ENCODE peak calls at places on chromosome 9, in six cellular contexts. Y, I, U, R, B and V are unnamed samples.

GRCh38 chr9:16023466-16023865 is 470.6 kb downstream of the CCDC171 start:
- DNase-seq in U (no peak), Y (no peak), B (no peak), I (no peak), R (no peak), V (no peak)

GRCh38 chr9:69442486-69442885 is 117.5 kb downstream of the ENTREP1 start:
- DNase-seq in R (no peak), U (no peak), B (no peak), Y (no peak), I (no peak), V (no peak)

GRCh38 chr9:18863821-18864220 is 169.2 kb downstream of the SAXO1 start:
- DNase-seq in I (no peak), U (no peak), B (no peak), R (no peak), Y (no peak), V (no peak)

GRCh38 chr9:133686642-133687575 is 50.7 kb downstream of the DBH start:
- DNase-seq in U (no peak), R (no peak), I (no peak), Y (no peak), B (no peak), V (no peak)

GRCh38 chr9:69085523-69086283 is 50.2 kb downstream of the FXN start:
- DNase-seq in R (no peak), B (no peak), U (peak; percentile 13), Y (peak; percentile 53), I (no peak), V (no peak)

GRCh38 chr9:91341749-91342148 is 20.0 kb downstream of the AUH start:
- DNase-seq in B (no peak), U (no peak), R (no peak), Y (no peak), I (no peak), V (no peak)

GRCh38 chr9:33690156-33690908 is 105.0 kb upstream of the PRSS3 start:
- DNase-seq in Y (no peak), I (no peak), R (no peak), B (no peak), U (no peak), V (no peak)

GRCh38 chr9:106528158-106528557 is 334.8 kb upstream of the ZNF462 start:
- DNase-seq in B (no peak), Y (no peak), I (no peak), R (no peak), U (no peak), V (no peak)

GRCh38 chr9:33731142-33731541 is 64.2 kb upstream of the PRSS3 start:
- DNase-seq in Y (no peak), B (no peak), I (no peak), U (no peak), R (no peak), V (no peak)

GRCh38 chr9:33816327-33817252 is at the start of gene UBE2R2:
- DNase-seq in R (peak; percentile 60), B (peak; percentile 85), Y (peak; percentile 81), I (peak; percentile 84), U (peak; percentile 96), V (peak; percentile 85)

GRCh38 chr9:118059520-118060278 is 355.5 kb downstream of the TLR4 start:
- DNase-seq in Y (peak; percentile 1), B (no peak), I (no peak), R (no peak), U (peak; percentile 18), V (peak; percentile 22)

GRCh38 chr9:68950689-68951088 is 63.2 kb downstream of the PRKACG start:
- DNase-seq in U (no peak), R (no peak), I (no peak), Y (no peak), B (no peak), V (no peak)

GRCh38 chr9:85941617-85941930 is 628 bp downstream of the NAA35 start:
- DNase-seq in B (no peak), U (no peak), Y (no peak), R (no peak), I (no peak), V (no peak)

GRCh38 chr9:68457803-68458202 is 82.9 kb downstream of the TMEM252 start:
- DNase-seq in U (no peak), R (no peak), B (no peak), I (no peak), Y (no peak), V (no peak)

GRCh38 chr9:4865685-4866084 is 72.9 kb downstream of the RCL1 start:
- DNase-seq in U (peak; percentile 83), I (no peak), B (no peak), Y (no peak), R (no peak), V (no peak)

GRCh38 chr9:78552802-78553201 is 255.9 kb downstream of the PSAT1 start:
- DNase-seq in Y (no peak), R (no peak), I (no peak), U (no peak), B (no peak), V (no peak)

GRCh38 chr9:12680341-12680740 is 12.8 kb upstream of the TYRP1 start:
- DNase-seq in R (no peak), Y (no peak), B (no peak), I (no peak), U (no peak), V (peak; percentile 28)

GRCh38 chr9:134223601-134224122 is 59.3 kb upstream of the RNU6ATAC start:
- DNase-seq in Y (no peak), R (no peak), U (no peak), B (no peak), I (no peak), V (no peak)

GRCh38 chr9:131422241-131422792 is 28.4 kb downstream of the PRRC2B start:
- DNase-seq in I (no peak), R (no peak), Y (no peak), B (no peak), U (no peak), V (no peak)

GRCh38 chr9:122346478-122347347 is 24.1 kb upstream of the PTGS1 start:
- DNase-seq in R (no peak), U (no peak), Y (peak; percentile 7), B (no peak), I (no peak), V (no peak)

GRCh38 chr9:100352201-100352726 is 478 bp downstream of the TEX10 start:
- DNase-seq in R (no peak), I (no peak), B (no peak), Y (no peak), U (peak; percentile 50), V (no peak)

GRCh38 chr9:138007566-138008080 is 130.0 kb downstream of the CACNA1B start:
- DNase-seq in R (no peak), I (no peak), B (no peak), U (no peak), Y (no peak), V (no peak)

GRCh38 chr9:8430945-8431344 is 631.4 kb upstream of the DMAC1 start:
- DNase-seq in I (no peak), B (no peak), U (no peak), Y (no peak), R (no peak), V (no peak)

GRCh38 chr9:106918825-106919509 is 56.0 kb downstream of the ZNF462 start:
- DNase-seq in B (no peak), I (no peak), Y (no peak), U (no peak), R (no peak), V (no peak)

GRCh38 chr9:116152941-116153764 is 438 bp upstream of the PAPPA start:
- DNase-seq in R (no peak), Y (no peak), I (no peak), B (no peak), U (no peak), V (peak; percentile 81)

GRCh38 chr9:91162311-91162710 is 199.4 kb downstream of the AUH start:
- DNase-seq in I (no peak), B (no peak), U (peak; percentile 33), Y (no peak), R (no peak), V (no peak)

GRCh38 chr9:93143830-93144530 is 9.9 kb upstream of the NINJ1 start:
- DNase-seq in U (no peak), Y (no peak), I (no peak), R (no peak), B (no peak), V (no peak)
- TF ChIP-seq ZNF274 in U (no peak), Y (no peak), I (no peak), R (no peak), B (no peak), V (no peak)

GRCh38 chr9:130232899-130233586 is 32.5 kb upstream of the HMCN2 start:
- DNase-seq in R (no peak), Y (no peak), B (no peak), U (no peak), I (no peak), V (no peak)
- H3K4me3 ChIP-seq in R (no peak overlapping the region), Y (no peak overlapping the region), B (no peak overlapping the region), U (no peak overlapping the region), I (no peak overlapping the region), V (no peak overlapping the region)

DNA sequence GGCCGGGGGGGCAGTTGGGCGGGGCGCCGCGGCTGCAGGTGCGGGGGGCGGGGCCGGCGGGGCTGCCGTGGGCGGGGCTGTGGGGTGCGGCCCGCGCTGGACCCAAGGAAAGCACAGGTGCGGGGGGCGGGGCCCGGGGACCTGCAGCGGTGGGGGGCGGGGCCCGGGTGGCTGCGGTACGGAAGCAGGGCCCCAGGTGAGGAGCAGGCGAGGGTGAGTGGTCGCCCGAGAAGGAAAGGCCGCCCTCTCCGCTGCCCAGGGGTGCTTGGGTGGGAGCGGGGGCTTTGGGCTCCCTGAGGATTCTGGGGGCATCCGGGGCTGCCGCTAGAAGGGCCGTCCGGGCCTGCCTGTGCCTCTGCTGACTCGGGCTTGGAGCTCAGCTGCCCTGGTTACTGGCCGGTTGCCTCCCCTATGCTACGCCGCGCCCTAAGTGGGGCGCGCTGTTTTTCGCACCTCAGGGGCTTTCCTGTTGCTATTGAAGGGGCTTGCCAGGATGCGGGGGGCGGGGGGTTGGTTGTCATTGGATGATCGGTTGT is 767 bp downstream of the RALGPS1 start:
- DNase-seq in Y (no peak), B (no peak), R (no peak), I (peak; percentile 19), U (peak; percentile 9), V (no peak)
- TF ChIP-seq ZNF274 in Y (no peak), B (no peak), R (no peak), I (no peak), U (no peak), V (no peak)

GRCh38 chr9:114335745-114336144 is 6.1 kb downstream of the ORM2 start:
- DNase-seq in B (no peak), Y (no peak), U (peak; percentile 16), R (no peak), I (no peak), V (no peak)

GRCh38 chr9:114334490-114334889 is 4.8 kb downstream of the ORM2 start:
- DNase-seq in U (no peak), Y (no peak), B (no peak), I (no peak), R (no peak), V (no peak)

GRCh38 chr9:114336699-114337395 is 7.2 kb downstream of the ORM2 start:
- DNase-seq in Y (no peak), B (no peak), R (no peak), I (no peak), U (no peak), V (no peak)

GRCh38 chr9:114338187-114338586 is 8.5 kb downstream of the ORM2 start:
- DNase-seq in B (no peak), Y (no peak), U (no peak), I (no peak), R (no peak), V (no peak)

DNA sequence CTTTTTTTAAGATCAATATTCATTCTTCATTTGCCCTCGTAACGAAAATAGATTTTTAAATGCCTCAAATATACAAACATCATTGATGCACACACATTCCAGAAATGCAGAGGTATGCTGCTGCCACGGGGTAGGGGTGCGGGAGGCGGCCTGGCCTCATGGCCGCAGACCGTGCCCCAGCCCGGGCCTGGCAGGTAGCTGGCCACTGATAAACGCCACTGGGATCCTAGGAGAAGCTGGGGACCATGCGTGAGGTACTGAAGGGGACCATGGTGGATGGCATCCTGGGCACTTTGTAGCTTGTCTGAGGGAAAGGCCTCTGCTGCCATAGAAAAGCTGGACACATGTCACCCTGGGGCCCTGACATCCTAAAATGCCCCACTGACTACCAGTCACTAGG is 6.5 kb downstream of the ORM2 start:
- DNase-seq in Y (no peak), B (no peak), I (no peak), U (no peak), R (no peak), V (no peak)
- H3K4me3 ChIP-seq in Y (no peak overlapping the region), B (no peak overlapping the region), I (no peak overlapping the region), U (no peak overlapping the region), R (no peak overlapping the region), V (no peak overlapping the region)